ENCODE peak calls at places on chromosomes 3 and 15, in eight cellular contexts. M is cardiac fibroblast, B is sigmoid colon, C is mesothelial cell of epicardium, J is K562, F is foreskin fibroblast, R is heart right ventricle, O is WTC11. G is an unnamed sample.

GRCh38 chr15:92629276-92629974 is 26.1 kb downstream of the FAM174B start:
- DNase-seq in C (no peak), O (no peak), B (no peak), F (no peak), R (no peak), M (no peak), J (no peak), G (no peak)

GRCh38 chr15:28927043-28927442 is 41.3 kb downstream of the APBA2 start:
- DNase-seq in J (no peak), O (no peak), M (no peak), C (no peak), R (no peak), F (no peak), B (peak), G (no peak)

GRCh38 chr3:86969500-86970189 is 21.3 kb downstream of the VGLL3 start:
- DNase-seq in O (peak), B (no peak), F (peak), C (no peak), J (peak), M (peak), R (no peak), G (no peak)

GRCh38 chr15:79136434-79137046 is 46.0 kb upstream of the RASGRF1 start:
- DNase-seq in M (no peak), B (no peak), R (no peak), O (peak), C (no peak), F (no peak), J (no peak), G (no peak)

GRCh38 chr3:55718074-55718473 is 231.0 kb upstream of the WNT5A start:
- DNase-seq in C (no peak), J (no peak), O (no peak), M (no peak), F (no peak), B (no peak), R (no peak), G (no peak)

GRCh38 chr3:152199069-152199838 is 69.5 kb upstream of the MBNL1 start:
- DNase-seq in F (no peak), C (no peak), B (no peak), O (no peak), R (no peak), M (no peak), J (no peak), G (no peak)

GRCh38 chr3:143847787-143848631 is at the start of gene SLC9A9:
- DNase-seq in J (no peak), O (peak), R (peak), F (peak), M (peak), B (no peak), C (no peak), G (no peak)

GRCh38 chr3:50516048-50516871 is 12.8 kb upstream of the CACNA2D2 start:
- DNase-seq in M (no peak), B (no peak), F (peak), C (peak), O (peak), J (peak), R (peak), G (peak)

GRCh38 chr3:194275721-194276120 is 75.4 kb downstream of the CPN2 start:
- DNase-seq in B (peak), J (no peak), M (no peak), O (peak), F (no peak), C (peak), R (no peak), G (no peak)

GRCh38 chr3:189903562-189904250 is 217.0 kb downstream of the P3H2 start:
- DNase-seq in M (peak), R (no peak), O (no peak), B (no peak), F (no peak), J (no peak), C (no peak), G (no peak)

GRCh38 chr15:74429784-74430141 is 4.0 kb downstream of the SEMA7A start:
- DNase-seq in O (no peak), M (no peak), C (no peak), R (no peak), B (no peak), J (no peak), F (no peak), G (no peak)

GRCh38 chr15:98326804-98327203 is 321.5 kb upstream of the IGF1R start:
- DNase-seq in J (no peak), R (no peak), F (no peak), M (no peak), C (no peak), B (no peak), O (no peak), G (no peak)

GRCh38 chr15:31271706-31272557 is 54.7 kb upstream of the KLF13 start:
- DNase-seq in C (no peak), J (no peak), F (no peak), R (peak), O (peak), M (no peak), B (peak), G (no peak)

GRCh38 chr3:4493931-4494806 is 1.0 kb downstream of the ITPR1 start:
- DNase-seq in R (peak), B (peak), O (peak), C (no peak), M (peak), J (no peak), F (peak), G (no peak)

GRCh38 chr3:94423566-94423965 is 360.7 kb downstream of the NSUN3 start:
- DNase-seq in M (peak), O (no peak), R (no peak), J (no peak), F (peak), B (no peak), C (no peak), G (no peak)

GRCh38 chr15:51621917-51622268 is 678 bp downstream of the DMXL2 start:
- DNase-seq in F (peak), O (peak), M (peak), B (peak), R (peak), C (peak), J (peak), G (peak)

GRCh38 chr3:132837615-132838014 is 115.4 kb upstream of the NPHP3 start:
- DNase-seq in F (no peak), M (no peak), R (no peak), J (peak), B (no peak), C (no peak), O (no peak), G (no peak)

GRCh38 chr3:76826915-76827314 is 213.0 kb upstream of the ROBO2 start:
- DNase-seq in J (no peak), C (no peak), F (no peak), M (no peak), B (no peak), O (no peak), R (no peak), G (no peak)

GRCh38 chr3:123546133-123546755 is 38.6 kb downstream of the HACD2 start:
- DNase-seq in C (no peak), R (no peak), B (no peak), J (no peak), O (no peak), M (peak), F (peak), G (no peak)

GRCh38 chr15:62165029-62165792 is at the start of gene C2CD4B:
- DNase-seq in M (peak), C (no peak), F (peak), O (peak), B (no peak), J (no peak), R (peak), G (peak)

GRCh38 chr3:105014631-105015030 is 352.1 kb upstream of the ALCAM start:
- DNase-seq in M (peak), C (no peak), F (peak), B (no peak), R (no peak), O (no peak), J (no peak), G (no peak)

GRCh38 chr15:85451099-85451700 is 70.8 kb downstream of the AKAP13 start:
- DNase-seq in B (no peak), R (no peak), M (no peak), O (no peak), C (no peak), F (no peak), J (no peak), G (no peak)

GRCh38 chr3:149538371-149538770 is 63.9 kb downstream of the TM4SF4 start:
- DNase-seq in M (no peak), O (no peak), R (no peak), F (no peak), B (no peak), J (no peak), C (no peak), G (no peak)

GRCh38 chr15:74053497-74053896 is 28.9 kb downstream of the GOLGA6A start:
- DNase-seq in C (no peak), M (no peak), O (no peak), J (no peak), R (no peak), F (no peak), B (no peak), G (no peak)

GRCh38 chr15:66236806-66237205 is 16.7 kb downstream of the MEGF11 start:
- DNase-seq in R (no peak), C (no peak), O (no peak), J (no peak), M (no peak), F (no peak), B (no peak), G (no peak)

GRCh38 chr3:196193037-196193737 is 18.0 kb downstream of the ZDHHC19 start:
- DNase-seq in R (no peak), M (no peak), O (no peak), B (no peak), C (no peak), F (no peak), J (no peak), G (no peak)

GRCh38 chr3:155871746-155872158 is 1.3 kb downstream of the GMPS start:
- DNase-seq in O (no peak), F (no peak), J (no peak), C (no peak), R (no peak), M (no peak), B (no peak), G (no peak)

GRCh38 chr3:155870133-155870944 is at the start of gene GMPS:
- DNase-seq in B (peak), C (peak), J (peak), M (peak), O (peak), F (peak), R (peak), G (peak)

GRCh38 chr3:155872904-155873646 is 2.6 kb downstream of the GMPS start:
- DNase-seq in O (no peak), M (no peak), R (no peak), B (no peak), C (no peak), F (no peak), J (no peak), G (no peak)

GRCh38 chr3:155870945-155871745 is 695 bp downstream of the GMPS start:
- DNase-seq in O (peak), M (peak), R (peak), F (peak), C (peak), B (peak), J (peak), G (peak)

DNA sequence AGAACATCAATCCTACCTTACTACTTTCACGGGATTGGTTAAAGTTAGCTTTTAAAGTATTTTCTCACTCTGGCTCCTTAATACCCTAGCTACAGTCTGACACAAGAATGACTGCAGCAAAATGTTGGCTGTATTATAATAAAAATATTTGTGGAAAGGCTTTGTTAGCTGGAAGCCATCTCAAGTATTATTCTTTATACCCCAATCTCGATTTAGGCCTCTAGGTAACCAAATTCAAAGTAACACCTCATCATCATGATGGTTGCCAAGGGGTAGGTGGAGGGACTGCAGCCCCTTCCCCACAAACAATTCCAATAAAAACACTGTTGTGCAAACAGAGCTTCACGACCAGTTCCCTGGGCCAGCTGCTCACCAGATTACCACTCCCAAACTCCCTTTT is 786 bp upstream of the GMPS start:
- DNase-seq in R (no peak), F (no peak), C (no peak), J (no peak), M (no peak), B (no peak), O (no peak), G (no peak)
- TF ChIP-seq CTCF in R (no peak), F (no peak), C (no peak), J (no peak), M (no peak), B (no peak), O (no peak), G (no peak)

DNA sequence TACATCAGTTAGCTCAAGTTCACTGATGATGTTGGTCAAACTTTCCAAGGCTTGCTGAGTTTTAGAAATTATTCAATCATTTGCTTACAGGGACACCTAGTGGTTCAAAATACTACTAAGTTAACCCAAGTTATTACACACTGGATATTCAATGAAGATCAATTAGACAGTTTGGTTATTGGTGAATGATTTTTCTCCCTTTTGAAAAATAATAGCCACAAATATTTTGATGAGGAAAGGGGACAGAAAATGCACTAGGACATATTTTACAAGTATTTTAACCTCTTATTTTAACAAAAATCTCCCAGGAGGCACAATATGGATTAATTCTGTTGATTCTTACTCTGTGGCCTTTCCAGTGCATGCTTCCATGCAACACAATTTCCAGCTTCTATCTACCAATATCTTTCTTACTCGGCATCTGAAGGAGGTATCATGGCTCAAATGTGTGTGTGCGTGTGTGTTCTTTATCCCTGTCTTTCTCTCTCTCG is 20.1 kb upstream of the GOLGA6L2 start:
- DNase-seq in B (no peak), F (peak), J (peak), C (no peak), M (peak), R (no peak), O (no peak), G (no peak)
- TF ChIP-seq CTCF in B (peak), F (peak), J (peak), C (no peak), M (peak), R (peak), O (no peak), G (no peak)

GRCh38 chr3:98573231-98573728 is 20.1 kb downstream of the CPOX start:
- DNase-seq in R (no peak), O (no peak), J (no peak), C (no peak), F (peak), M (peak), B (no peak), G (no peak)
- TF ChIP-seq CTCF in R (peak), O (no peak), J (peak), C (peak), F (peak), M (peak), B (no peak), G (no peak)

DNA sequence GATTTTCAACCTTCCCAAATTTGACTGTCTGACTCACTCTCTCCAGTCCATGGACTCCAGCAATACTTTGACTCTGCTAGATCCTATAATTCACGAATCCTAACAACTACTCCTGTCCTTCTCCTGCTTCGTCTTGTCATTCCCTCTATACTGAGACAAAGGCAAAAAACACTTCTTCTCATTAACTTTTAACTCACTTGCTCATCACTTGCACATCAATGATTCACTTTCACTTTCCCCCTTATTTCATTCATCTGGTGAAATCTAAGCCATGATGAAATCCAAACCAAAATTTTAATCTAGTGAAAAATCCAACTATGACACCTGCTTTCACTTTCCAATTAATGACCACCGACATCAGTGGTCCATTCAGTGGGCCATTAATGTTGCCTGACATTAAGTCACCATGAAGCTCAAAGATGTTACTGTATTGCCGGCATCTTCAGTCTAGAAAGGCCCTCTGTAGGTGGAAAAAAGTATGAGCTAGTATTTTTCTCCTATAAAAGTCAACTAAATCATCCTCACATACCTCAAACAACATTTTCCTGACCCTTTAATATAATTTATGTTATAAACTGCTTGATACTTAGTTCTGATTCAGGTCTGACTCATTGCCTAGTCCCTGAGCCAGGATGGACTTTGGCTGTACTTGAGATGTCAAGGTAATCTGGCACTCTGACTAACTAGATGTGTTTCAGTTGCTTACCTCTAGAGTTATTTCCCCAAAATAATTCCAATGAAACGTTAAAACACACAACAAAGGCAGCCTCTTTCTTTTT is 158.6 kb downstream of the CNTN6 start:
- DNase-seq in J (no peak), O (no peak), B (no peak), C (no peak), R (no peak), F (peak), M (peak), G (no peak)
- TF ChIP-seq CTCF in J (no peak), O (no peak), B (no peak), C (no peak), R (no peak), F (peak), M (no peak), G (no peak)

DNA sequence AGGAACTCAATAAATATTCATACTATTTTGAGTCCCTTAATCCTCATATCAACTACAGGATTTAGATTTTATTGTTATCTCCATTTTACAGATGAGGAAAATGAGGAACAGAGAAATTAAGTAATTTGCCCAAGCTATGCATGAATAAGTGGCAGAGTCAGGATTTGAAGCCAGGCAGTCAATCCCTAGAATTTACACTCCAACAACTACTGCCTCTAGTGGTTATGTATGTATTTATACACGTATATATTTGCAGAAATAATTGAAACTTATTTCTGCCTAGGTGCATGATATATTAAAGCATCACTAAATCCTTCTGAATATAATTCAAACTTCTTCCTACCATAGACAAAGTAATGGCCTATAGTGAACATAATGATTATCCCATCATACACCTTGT is 137.4 kb downstream of the SERPINI1 start:
- DNase-seq in B (no peak), M (no peak), C (no peak), J (no peak), F (no peak), R (no peak), O (no peak), G (no peak)
- TF ChIP-seq CTCF in B (no peak), M (peak), C (peak), J (peak), F (no peak), R (no peak), O (no peak), G (no peak)